ENCODE peak calls at places on chromosomes 11 and 22, in four cellular contexts. Z is K562, Q is non-pigmented ciliary epithelial cell, Y is neural crest cell. U is an unnamed sample.

GRCh38 chr22:37560682-37561208 is 465 bp downstream of the CDC42EP1 start:
- DNase-seq in Z (peak; percentile 39), Q (no peak), Y (no peak), U (no peak)

GRCh38 chr22:35071784-35072183 is 5.8 kb downstream of the ISX start:
- DNase-seq in Z (no peak), Q (no peak), Y (no peak), U (no peak)

GRCh38 chr11:36002196-36002595 is 58.3 kb downstream of the LDLRAD3 start:
- DNase-seq in Z (no peak), Q (no peak), Y (peak; percentile 47), U (no peak)

GRCh38 chr11:120546312-120547205 is 35.0 kb downstream of the GRIK4 start:
- DNase-seq in Z (no peak), Q (peak; percentile 92), Y (no peak), U (no peak)

GRCh38 chr22:23509571-23510302 is 70.4 kb downstream of the IGLL1 start:
- DNase-seq in Z (no peak), Q (no peak), Y (no peak), U (no peak)

GRCh38 chr11:88345408-88345807 is 7.9 kb upstream of the CTSC start:
- DNase-seq in Z (no peak), Q (no peak), Y (no peak), U (no peak)

GRCh38 chr11:18383388-18384156 is 10.8 kb upstream of the LDHA start:
- DNase-seq in Z (peak; percentile 57), Q (peak; percentile 76), Y (no peak), U (no peak)

GRCh38 chr11:57357827-57358226 is 19.7 kb downstream of the P2RX3 start:
- DNase-seq in Z (no peak), Q (no peak), Y (no peak), U (no peak)

GRCh38 chr11:96037267-96037990 is 113.5 kb upstream of the MTMR2 start:
- DNase-seq in Z (no peak), Q (no peak), Y (no peak), U (peak; percentile 56)

GRCh38 chr11:130649749-130650275 is 201.4 kb downstream of the ADAMTS15 start:
- DNase-seq in Z (no peak), Q (no peak), Y (no peak), U (no peak)

GRCh38 chr22:49305215-49305965 is 522.3 kb downstream of the BRD1 start:
- DNase-seq in Z (peak; percentile 60), Q (no peak), Y (peak; percentile 97), U (no peak)

GRCh38 chr11:13336246-13336873 is 58.8 kb downstream of the BMAL1 start:
- DNase-seq in Z (no peak), Q (no peak), Y (no peak), U (no peak)

GRCh38 chr22:17107547-17107810 is 13.7 kb downstream of the TMEM121B start:
- DNase-seq in Z (no peak), Q (no peak), Y (no peak), U (no peak)

GRCh38 chr11:119309411-119309810 is 7.5 kb downstream of the MCAM start:
- DNase-seq in Z (no peak), Q (no peak), Y (no peak), U (no peak)

GRCh38 chr11:129853508-129854228 is 38.0 kb downstream of the TMEM45B start:
- DNase-seq in Z (no peak), Q (no peak), Y (no peak), U (no peak)

GRCh38 chr22:47419239-47419638 is 656.8 kb downstream of the TBC1D22A start:
- DNase-seq in Z (no peak), Q (no peak), Y (no peak), U (no peak)

GRCh38 chr11:62689421-62690183 is at the start of gene LRRN4CL:
- DNase-seq in Z (no peak), Q (no peak), Y (no peak), U (no peak)

GRCh38 chr22:24803064-24803542 is 2.9 kb upstream of the SGSM1 start:
- DNase-seq in Z (peak; percentile 55), Q (no peak), Y (peak; percentile 76), U (no peak)

GRCh38 chr22:29581799-29582198 is 886 bp upstream of the NIPSNAP1 start:
- DNase-seq in Z (no peak), Q (no peak), Y (no peak), U (no peak)

GRCh38 chr11:108929241-108929640 is 264.4 kb downstream of the DDX10 start:
- DNase-seq in Z (no peak), Q (peak; percentile 93), Y (no peak), U (no peak)

GRCh38 chr11:128480066-128480465 is 107.3 kb downstream of the ETS1 start:
- DNase-seq in Z (no peak), Q (no peak), Y (no peak), U (no peak)

GRCh38 chr11:68044145-68044813 is 5.5 kb downstream of the TCIRG1 start:
- DNase-seq in Z (no peak), Q (no peak), Y (no peak), U (no peak)

GRCh38 chr11:1251236-1251770 is 28.4 kb downstream of the MUC5B start:
- DNase-seq in Z (no peak), Q (no peak), Y (no peak), U (no peak)

GRCh38 chr11:45213316-45213665 is 66.9 kb downstream of the PRDM11 start:
- DNase-seq in Z (no peak), Q (no peak), Y (no peak), U (no peak)

GRCh38 chr11:96200243-96200642 is 142.8 kb downstream of the MAML2 start:
- DNase-seq in Z (no peak), Q (peak; percentile 67), Y (no peak), U (no peak)

GRCh38 chr11:103947566-103947919 is 88.9 kb upstream of the DDI1 start:
- DNase-seq in Z (no peak), Q (no peak), Y (no peak), U (no peak)

GRCh38 chr22:48415535-48415934 is 1412.1 kb downstream of the BRD1 start:
- DNase-seq in Z (no peak), Q (no peak), Y (no peak), U (no peak)

GRCh38 chr11:34667810-34668582 is 47.1 kb downstream of the EHF start:
- DNase-seq in Z (no peak), Q (no peak), Y (no peak), U (no peak)

GRCh38 chr11:72278911-72279310 is 34.9 kb upstream of the PHOX2A start:
- DNase-seq in Z (no peak), Q (peak; percentile 30), Y (no peak), U (no peak)

GRCh38 chr22:47393191-47393590 is 630.7 kb downstream of the TBC1D22A start:
- DNase-seq in Z (no peak), Q (no peak), Y (no peak), U (no peak)

GRCh38 chr11:8354622-8355417 is 91.1 kb upstream of the LMO1 start:
- DNase-seq in Z (no peak), Q (no peak), Y (no peak), U (peak; percentile 4)

GRCh38 chr11:112017538-112017937 is 7.7 kb upstream of the DLAT start:
- DNase-seq in Z (no peak), Q (peak; percentile 48), Y (no peak), U (no peak)

GRCh38 chr22:20094158-20094807 is 14.2 kb downstream of the DGCR8 start:
- DNase-seq in Z (no peak), Q (no peak), Y (no peak), U (no peak)

GRCh38 chr11:27696112-27696511 is 4.1 kb downstream of the BDNF start:
- DNase-seq in Z (no peak), Q (no peak), Y (no peak), U (no peak)

GRCh38 chr11:102724904-102725515 is at the start of gene MMP8:
- DNase-seq in Z (no peak), Q (peak; percentile 59), Y (no peak), U (no peak)

U was measured in DMS 273 treated with DMSO at 0.1 percent for 48 hours.